ENCODE peak calls at places on chromosomes 11 and 22, in four cellular contexts. One of them, this sample, is unnamed. For H3K36me3, the result is how much of the 10 kb centered on the place peaks cover.

GRCh38 chr11:34433899-34434298 is 4.8 kb upstream of the CAT start:
- DNase-seq in stomach: peak
- DNase-seq in HCT116: no peak
- DNase-seq in mammary epithelial cell: no peak
- DNase-seq in this sample: no peak

GRCh38 chr22:47057916-47058585 is 295.6 kb downstream of the TBC1D22A start:
- DNase-seq in stomach: no peak
- DNase-seq in HCT116: no peak
- DNase-seq in mammary epithelial cell: no peak
- DNase-seq in this sample: no peak

GRCh38 chr11:44349328-44349727 is 39.4 kb upstream of the ALX4 start:
- DNase-seq in stomach: no peak
- DNase-seq in HCT116: no peak
- DNase-seq in mammary epithelial cell: no peak
- DNase-seq in this sample: no peak

GRCh38 chr22:48464246-48464645 is 1363.4 kb downstream of the BRD1 start:
- DNase-seq in stomach: no peak
- DNase-seq in HCT116: no peak
- DNase-seq in mammary epithelial cell: no peak
- DNase-seq in this sample: no peak

GRCh38 chr11:96341237-96342130 is 1.5 kb downstream of the MAML2 start:
- DNase-seq in stomach: peak
- DNase-seq in HCT116: no peak
- DNase-seq in mammary epithelial cell: peak
- DNase-seq in this sample: peak

GRCh38 chr11:70931430-70931829 is 320.9 kb downstream of the SHANK2 start:
- DNase-seq in stomach: no peak
- DNase-seq in HCT116: no peak
- DNase-seq in mammary epithelial cell: no peak
- DNase-seq in this sample: no peak

GRCh38 chr22:49855491-49855911 is 1.9 kb downstream of the ZBED4 start:
- DNase-seq in stomach: no peak
- DNase-seq in HCT116: no peak
- DNase-seq in mammary epithelial cell: peak
- DNase-seq in this sample: no peak

GRCh38 chr11:41235670-41236069 is 223.8 kb downstream of the LRRC4C start:
- DNase-seq in stomach: no peak
- DNase-seq in HCT116: no peak
- DNase-seq in mammary epithelial cell: no peak
- DNase-seq in this sample: no peak

GRCh38 chr22:32717337-32718240 is 83.9 kb upstream of the TIMP3 start:
- DNase-seq in stomach: no peak
- DNase-seq in HCT116: no peak
- DNase-seq in mammary epithelial cell: no peak
- DNase-seq in this sample: no peak

DNA sequence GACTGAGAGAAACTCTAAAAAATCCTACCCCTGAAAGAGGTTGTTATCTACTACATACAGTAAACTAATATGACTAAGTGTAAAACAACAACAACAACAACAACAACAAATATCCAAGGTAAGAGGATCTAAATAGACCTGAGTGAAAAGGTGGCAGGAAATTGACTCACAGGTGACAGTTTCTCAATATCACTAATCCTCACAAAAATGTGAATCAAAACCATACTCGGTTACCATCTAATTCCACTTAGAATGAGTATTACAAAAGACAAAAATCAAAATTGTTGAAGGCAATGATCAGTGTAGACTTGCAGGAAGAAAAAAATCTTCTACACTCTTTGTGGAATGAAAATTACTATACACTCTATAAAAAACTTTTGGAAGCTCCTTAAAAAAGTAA is 17.5 kb downstream of the RGL4 start:
- DNase-seq in stomach: no peak
- DNase-seq in HCT116: no peak
- DNase-seq in mammary epithelial cell: no peak
- DNase-seq in this sample: no peak
- H3K36me3 ChIP-seq in stomach: half or more
- H3K36me3 ChIP-seq in HCT116: half or more
- H3K36me3 ChIP-seq in mammary epithelial cell: under half
- H3K36me3 ChIP-seq in this sample: under half

GRCh38 chr11:1749020-1749758 is 1.2 kb downstream of the IFITM10 start:
- DNase-seq in stomach: no peak
- DNase-seq in HCT116: no peak
- DNase-seq in mammary epithelial cell: peak
- DNase-seq in this sample: no peak

GRCh38 chr11:1748467-1749019 is 1.9 kb downstream of the IFITM10 start:
- DNase-seq in stomach: no peak
- DNase-seq in HCT116: no peak
- DNase-seq in mammary epithelial cell: peak
- DNase-seq in this sample: no peak

GRCh38 chr11:1746516-1746931 is 3.9 kb downstream of the IFITM10 start:
- DNase-seq in stomach: no peak
- DNase-seq in HCT116: no peak
- DNase-seq in mammary epithelial cell: peak
- DNase-seq in this sample: no peak

GRCh38 chr11:1746956-1747752 is 3.2 kb downstream of the IFITM10 start:
- DNase-seq in stomach: no peak
- DNase-seq in HCT116: no peak
- DNase-seq in mammary epithelial cell: no peak
- DNase-seq in this sample: no peak

GRCh38 chr11:1747753-1748466 is 2.5 kb downstream of the IFITM10 start:
- DNase-seq in stomach: no peak
- DNase-seq in HCT116: no peak
- DNase-seq in mammary epithelial cell: peak
- DNase-seq in this sample: no peak
- H3K36me3 ChIP-seq in stomach: under half
- H3K36me3 ChIP-seq in HCT116: under half
- H3K36me3 ChIP-seq in mammary epithelial cell: under half
- H3K36me3 ChIP-seq in this sample: under half

DNA sequence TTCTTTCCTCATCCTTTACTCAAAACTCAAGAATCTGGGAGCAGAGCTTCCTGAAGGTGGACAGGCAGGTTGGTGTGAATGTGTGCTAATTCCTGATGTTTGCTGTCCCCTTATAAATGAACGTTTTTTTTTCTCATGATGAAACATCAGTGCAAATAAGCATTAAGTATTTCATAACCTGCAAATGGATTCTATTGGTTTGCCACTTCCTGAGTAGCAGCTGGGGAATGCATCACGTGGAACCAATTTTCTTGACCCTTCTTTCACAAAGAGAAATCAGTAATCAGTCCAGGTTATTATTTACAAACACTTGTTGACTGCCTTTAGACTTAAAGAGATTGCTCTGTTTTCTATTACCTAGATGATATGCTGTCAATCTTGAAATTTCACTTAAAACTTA is 40.1 kb upstream of the SCN3B start:
- DNase-seq in stomach: no peak
- DNase-seq in HCT116: no peak
- DNase-seq in mammary epithelial cell: no peak
- DNase-seq in this sample: no peak
- H3K36me3 ChIP-seq in stomach: under half
- H3K36me3 ChIP-seq in HCT116: under half
- H3K36me3 ChIP-seq in mammary epithelial cell: under half
- H3K36me3 ChIP-seq in this sample: under half

GRCh38 chr11:93720522-93720921 is 20.8 kb downstream of the TAF1D start:
- DNase-seq in stomach: no peak
- DNase-seq in HCT116: no peak
- DNase-seq in mammary epithelial cell: no peak
- DNase-seq in this sample: no peak

GRCh38 chr11:93719310-93719709 is 22.0 kb downstream of the TAF1D start:
- DNase-seq in stomach: no peak
- DNase-seq in HCT116: no peak
- DNase-seq in mammary epithelial cell: no peak
- DNase-seq in this sample: no peak

GRCh38 chr11:93715797-93716396 is 25.4 kb downstream of the TAF1D start:
- DNase-seq in stomach: no peak
- DNase-seq in HCT116: no peak
- DNase-seq in mammary epithelial cell: no peak
- DNase-seq in this sample: no peak

GRCh38 chr11:93718057-93718563 is 23.2 kb downstream of the TAF1D start:
- DNase-seq in stomach: no peak
- DNase-seq in HCT116: no peak
- DNase-seq in mammary epithelial cell: no peak
- DNase-seq in this sample: no peak

DNA sequence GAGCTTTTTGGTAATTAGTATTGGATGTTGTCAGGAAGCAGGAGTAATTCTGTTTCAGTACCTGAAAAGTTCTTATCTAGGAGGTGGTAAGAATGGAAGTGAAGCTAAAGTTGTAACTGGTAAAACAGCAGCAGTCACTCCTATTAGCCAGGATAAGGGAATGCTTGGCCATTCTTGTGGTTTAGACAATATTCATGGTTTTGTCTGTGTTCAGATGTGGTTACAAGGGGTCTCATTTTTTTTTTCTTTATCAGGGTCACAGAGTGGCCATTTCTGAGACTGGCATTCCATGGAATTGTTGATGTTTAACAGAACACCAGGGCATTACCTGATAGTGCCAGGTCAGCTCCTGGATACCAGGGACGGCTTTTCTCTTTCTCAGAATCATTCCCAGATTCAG is 23.8 kb downstream of the TAF1D start:
- DNase-seq in stomach: no peak
- DNase-seq in HCT116: no peak
- DNase-seq in mammary epithelial cell: no peak
- DNase-seq in this sample: no peak
- H3K36me3 ChIP-seq in stomach: half or more
- H3K36me3 ChIP-seq in HCT116: under half
- H3K36me3 ChIP-seq in mammary epithelial cell: under half
- H3K36me3 ChIP-seq in this sample: under half

GRCh38 chr11:108324587-108324986 is 101.7 kb downstream of the ATM start:
- DNase-seq in stomach: no peak
- DNase-seq in HCT116: no peak
- DNase-seq in mammary epithelial cell: peak
- DNase-seq in this sample: no peak

GRCh38 chr11:108322666-108323065 is 99.8 kb downstream of the ATM start:
- DNase-seq in stomach: no peak
- DNase-seq in HCT116: no peak
- DNase-seq in mammary epithelial cell: no peak
- DNase-seq in this sample: no peak

GRCh38 chr11:108316061-108316460 is 93.2 kb downstream of the ATM start:
- DNase-seq in stomach: no peak
- DNase-seq in HCT116: no peak
- DNase-seq in mammary epithelial cell: no peak
- DNase-seq in this sample: no peak

GRCh38 chr11:108319541-108320145 is 96.8 kb downstream of the ATM start:
- DNase-seq in stomach: no peak
- DNase-seq in HCT116: no peak
- DNase-seq in mammary epithelial cell: peak
- DNase-seq in this sample: no peak
- H3K36me3 ChIP-seq in stomach: half or more
- H3K36me3 ChIP-seq in HCT116: under half
- H3K36me3 ChIP-seq in mammary epithelial cell: under half
- H3K36me3 ChIP-seq in this sample: half or more

GRCh38 chr22:36863979-36864378 is 3.2 kb downstream of the NCF4 start:
- DNase-seq in stomach: no peak
- DNase-seq in HCT116: no peak
- DNase-seq in mammary epithelial cell: no peak
- DNase-seq in this sample: no peak
- H3K36me3 ChIP-seq in stomach: under half
- H3K36me3 ChIP-seq in HCT116: under half
- H3K36me3 ChIP-seq in mammary epithelial cell: under half
- H3K36me3 ChIP-seq in this sample: under half

DNA sequence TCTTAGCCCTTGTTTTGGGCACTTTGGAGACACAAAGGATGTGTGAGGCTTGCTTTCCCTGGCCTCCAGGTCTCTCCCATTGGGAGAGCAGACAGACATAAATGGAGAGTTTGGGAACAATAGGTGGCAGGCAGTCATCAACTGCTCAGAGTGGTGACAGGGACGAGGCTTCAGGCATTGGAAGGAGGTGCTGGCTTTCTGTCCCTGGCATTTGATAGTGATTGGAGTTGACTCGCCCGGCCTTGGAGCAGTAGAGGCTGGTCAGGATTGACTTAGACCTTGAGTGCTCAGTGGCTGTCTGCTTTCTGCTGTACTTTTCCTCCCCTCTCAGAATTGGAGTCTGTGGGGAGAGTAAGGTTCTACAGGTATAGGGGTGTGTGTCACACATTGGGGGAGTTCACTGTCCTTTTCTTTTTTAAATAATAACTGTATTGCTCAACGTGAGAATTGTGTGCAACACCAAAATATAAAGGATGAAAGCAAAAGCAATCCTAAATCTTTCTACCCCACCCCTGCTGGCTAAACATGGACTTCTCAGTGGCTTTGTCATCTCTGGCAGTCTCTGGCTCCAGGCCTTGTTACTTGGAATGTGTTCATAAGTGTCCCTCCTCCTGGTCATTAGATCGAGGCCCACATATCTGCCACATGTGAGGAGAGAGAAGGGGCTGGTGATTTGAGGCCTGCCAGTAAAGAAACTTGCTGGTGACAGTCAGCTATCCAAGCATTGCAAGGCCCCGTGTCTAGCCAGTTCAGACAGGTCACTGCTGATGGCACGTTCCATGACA is 21.1 kb downstream of the SHISA8 start:
- DNase-seq in stomach: no peak
- DNase-seq in HCT116: no peak
- DNase-seq in mammary epithelial cell: no peak
- DNase-seq in this sample: no peak
- H3K36me3 ChIP-seq in stomach: half or more
- H3K36me3 ChIP-seq in HCT116: under half
- H3K36me3 ChIP-seq in mammary epithelial cell: under half
- H3K36me3 ChIP-seq in this sample: under half

DNA sequence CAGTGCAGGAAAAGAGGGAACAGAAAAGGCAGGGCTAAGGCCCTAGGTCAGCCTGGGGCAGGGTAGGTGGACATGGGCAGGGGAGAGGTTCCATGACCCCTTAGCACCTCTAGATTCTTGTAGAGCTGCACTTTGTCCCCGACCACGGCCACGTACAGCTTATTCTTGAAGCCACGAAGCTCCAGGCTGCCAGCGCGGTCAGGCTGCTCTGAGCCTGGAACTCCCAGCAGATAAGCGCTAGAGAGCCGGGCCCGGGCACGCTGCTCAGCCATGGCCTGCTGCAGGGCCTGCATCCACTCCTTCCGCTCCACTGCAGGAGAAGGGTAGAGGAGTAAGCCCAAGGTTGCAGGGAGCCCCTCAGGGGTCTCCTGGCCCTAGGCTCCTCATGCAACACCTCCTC is 36.1 kb upstream of the PDE2A start:
- DNase-seq in stomach: no peak
- DNase-seq in HCT116: no peak
- DNase-seq in mammary epithelial cell: no peak
- DNase-seq in this sample: no peak
- H3K36me3 ChIP-seq in stomach: half or more
- H3K36me3 ChIP-seq in HCT116: under half
- H3K36me3 ChIP-seq in mammary epithelial cell: under half
- H3K36me3 ChIP-seq in this sample: half or more

This sample was measured in CD8-positive, alpha-beta memory T cell.